ENCODE peak calls at places on chromosomes 6 and 20, in six cellular contexts. One of them, this sample, is unnamed.

GRCh38 chr20:20761302-20761701 is 48.9 kb upstream of the RALGAPA2 start:
- DNase-seq in iris pigment epithelial cell: no peak
- DNase-seq in neural crest cell: no peak
- DNase-seq in amniotic epithelial cell: no peak
- DNase-seq in aorta: no peak
- DNase-seq in ELF-1: no peak
- DNase-seq in this sample: no peak

GRCh38 chr6:48136856-48137255 is 25.9 kb upstream of the PTCHD4 start:
- DNase-seq in iris pigment epithelial cell: peak; percentile 14
- DNase-seq in neural crest cell: no peak
- DNase-seq in amniotic epithelial cell: peak; percentile 69
- DNase-seq in aorta: no peak
- DNase-seq in ELF-1: peak; percentile 4
- DNase-seq in this sample: peak; percentile 76

GRCh38 chr6:137371634-137372016 is 122.6 kb downstream of the OLIG3 start:
- DNase-seq in iris pigment epithelial cell: no peak
- DNase-seq in neural crest cell: no peak
- DNase-seq in amniotic epithelial cell: no peak
- DNase-seq in aorta: no peak
- DNase-seq in ELF-1: no peak
- DNase-seq in this sample: no peak

GRCh38 chr6:115914098-115914497 is 146.6 kb downstream of the FRK start:
- DNase-seq in iris pigment epithelial cell: no peak
- DNase-seq in neural crest cell: no peak
- DNase-seq in amniotic epithelial cell: peak; percentile 44
- DNase-seq in aorta: no peak
- DNase-seq in ELF-1: no peak
- DNase-seq in this sample: no peak

GRCh38 chr6:152184573-152185157 is 377.2 kb downstream of the ESR1 start:
- DNase-seq in iris pigment epithelial cell: peak; percentile 33
- DNase-seq in neural crest cell: no peak
- DNase-seq in amniotic epithelial cell: peak; percentile 6
- DNase-seq in aorta: no peak
- DNase-seq in ELF-1: no peak
- DNase-seq in this sample: peak; percentile 48

GRCh38 chr6:37654727-37655500 is 42.8 kb downstream of the MDGA1 start:
- DNase-seq in iris pigment epithelial cell: no peak
- DNase-seq in neural crest cell: no peak
- DNase-seq in amniotic epithelial cell: no peak
- DNase-seq in aorta: no peak
- DNase-seq in ELF-1: no peak
- DNase-seq in this sample: no peak

GRCh38 chr20:43541214-43541613 is 17.6 kb upstream of the SGK2 start:
- DNase-seq in iris pigment epithelial cell: peak; percentile 60
- DNase-seq in neural crest cell: no peak
- DNase-seq in amniotic epithelial cell: peak; percentile 54
- DNase-seq in aorta: no peak
- DNase-seq in ELF-1: no peak
- DNase-seq in this sample: peak; percentile 84

GRCh38 chr6:163355471-163355991 is 59.0 kb upstream of the QKI start:
- DNase-seq in iris pigment epithelial cell: peak; percentile 80
- DNase-seq in neural crest cell: no peak
- DNase-seq in amniotic epithelial cell: peak; percentile 14
- DNase-seq in aorta: peak; percentile 90
- DNase-seq in ELF-1: peak; percentile 37
- DNase-seq in this sample: no peak

GRCh38 chr6:33851959-33852358 is 48.2 kb upstream of the MLN start:
- DNase-seq in iris pigment epithelial cell: peak; percentile 11
- DNase-seq in neural crest cell: peak; percentile 14
- DNase-seq in amniotic epithelial cell: no peak
- DNase-seq in aorta: no peak
- DNase-seq in ELF-1: peak; percentile 91
- DNase-seq in this sample: peak; percentile 23

GRCh38 chr6:91816335-91816734 is 1229.5 kb upstream of the MAP3K7 start:
- DNase-seq in iris pigment epithelial cell: no peak
- DNase-seq in neural crest cell: no peak
- DNase-seq in amniotic epithelial cell: no peak
- DNase-seq in aorta: peak; percentile 21
- DNase-seq in ELF-1: no peak
- DNase-seq in this sample: no peak

GRCh38 chr6:43910638-43911353 is 140.8 kb downstream of the VEGFA start:
- DNase-seq in iris pigment epithelial cell: peak; percentile 63
- DNase-seq in neural crest cell: no peak
- DNase-seq in amniotic epithelial cell: peak; percentile 57
- DNase-seq in aorta: no peak
- DNase-seq in ELF-1: no peak
- DNase-seq in this sample: peak; percentile 85

GRCh38 chr6:28838289-28838633 is 85.5 kb downstream of the TRIM27 start:
- DNase-seq in iris pigment epithelial cell: peak; percentile 61
- DNase-seq in neural crest cell: peak; percentile 71
- DNase-seq in amniotic epithelial cell: peak; percentile 69
- DNase-seq in aorta: peak; percentile 54
- DNase-seq in ELF-1: peak; percentile 84
- DNase-seq in this sample: peak; percentile 84

GRCh38 chr6:52109073-52109635 is 21.7 kb upstream of the PKHD1 start:
- DNase-seq in iris pigment epithelial cell: no peak
- DNase-seq in neural crest cell: no peak
- DNase-seq in amniotic epithelial cell: no peak
- DNase-seq in aorta: no peak
- DNase-seq in ELF-1: no peak
- DNase-seq in this sample: no peak